ENCODE peak calls at places on chromosome 21, in eight cellular contexts. V, D, C, K, A, Y, R and W are unnamed samples. For H3K9me3 and H3K36me3, the result is how much of the 10 kb centered on the place peaks cover.

GRCh38 chr21:44931137-44931500 is 8.7 kb upstream of the SLX9 start:
- DNase-seq in K (peak), V (no peak), A (no peak), C (no peak), R (peak), Y (peak), D (peak), W (no peak)

GRCh38 chr21:37622755-37623543 is 256.4 kb downstream of the DYRK1A start:
- DNase-seq in K (no peak), V (no peak), A (no peak), C (no peak), D (no peak), Y (no peak), R (no peak), W (no peak)

GRCh38 chr21:26117324-26117971 is 53.1 kb downstream of the APP start:
- DNase-seq in C (no peak), K (no peak), V (no peak), A (no peak), D (peak), Y (no peak), R (no peak), W (no peak)

GRCh38 chr21:43907751-43908150 is 42.7 kb downstream of the AGPAT3 start:
- DNase-seq in Y (no peak), A (no peak), R (no peak), K (peak), D (no peak), C (no peak), V (no peak), W (no peak)

GRCh38 chr21:35529141-35529863 is 480.2 kb upstream of the RUNX1 start:
- DNase-seq in A (no peak), Y (no peak), V (no peak), R (peak), C (no peak), K (no peak), D (no peak), W (peak)

GRCh38 chr21:43339668-43340067 is 87.3 kb downstream of the SIK1 start:
- DNase-seq in R (no peak), Y (peak), C (no peak), A (no peak), K (no peak), D (no peak), V (no peak), W (no peak)

GRCh38 chr21:15170614-15171013 is 105.8 kb upstream of the NRIP1 start:
- DNase-seq in Y (no peak), C (no peak), R (no peak), K (no peak), D (no peak), V (no peak), A (no peak), W (no peak)

GRCh38 chr21:29144736-29145353 is 14.4 kb downstream of the MAP3K7CL start:
- DNase-seq in Y (peak), K (no peak), R (peak), D (peak), C (no peak), V (no peak), A (no peak), W (no peak)

GRCh38 chr21:36330904-36331303 is 10.9 kb downstream of the MORC3 start:
- DNase-seq in V (peak), K (no peak), C (no peak), A (peak), R (peak), D (peak), Y (peak), W (peak)

GRCh38 chr21:43341349-43342163 is 85.4 kb downstream of the SIK1 start:
- DNase-seq in D (no peak), V (no peak), Y (no peak), A (no peak), R (no peak), C (no peak), K (no peak), W (no peak)

GRCh38 chr21:28687571-28687970 is 305.1 kb downstream of the LTN1 start:
- DNase-seq in R (no peak), Y (peak), K (no peak), A (no peak), D (no peak), V (no peak), C (no peak), W (no peak)

GRCh38 chr21:42575111-42575510 is 61.5 kb downstream of the SLC37A1 start:
- DNase-seq in Y (no peak), R (no peak), D (no peak), K (no peak), V (peak), A (no peak), C (no peak), W (no peak)

GRCh38 chr21:42110691-42111469 is 39.8 kb downstream of the UMODL1 start:
- DNase-seq in C (no peak), A (no peak), R (no peak), V (no peak), Y (no peak), D (no peak), K (no peak), W (no peak)

GRCh38 chr21:14989359-14989758 is 75.4 kb downstream of the NRIP1 start:
- DNase-seq in Y (no peak), D (peak), C (no peak), K (no peak), A (no peak), V (no peak), R (peak), W (no peak)

GRCh38 chr21:44085491-44086321 is 21.5 kb upstream of the PWP2 start:
- DNase-seq in Y (no peak), K (peak), C (no peak), D (no peak), R (no peak), A (no peak), V (no peak), W (no peak)

GRCh38 chr21:29260461-29260860 is 38.3 kb upstream of the BACH1 start:
- DNase-seq in D (no peak), K (no peak), V (no peak), A (no peak), C (no peak), Y (peak), R (no peak), W (no peak)

GRCh38 chr21:37136261-37136660 is 63.2 kb downstream of the TTC3 start:
- DNase-seq in Y (no peak), D (no peak), V (no peak), A (no peak), K (no peak), C (no peak), R (no peak), W (no peak)

GRCh38 chr21:38447611-38448010 is 50.7 kb downstream of the ERG start:
- DNase-seq in A (no peak), K (no peak), R (no peak), C (no peak), D (no peak), Y (no peak), V (no peak), W (no peak)

GRCh38 chr21:43328171-43328570 is 98.8 kb downstream of the SIK1 start:
- DNase-seq in Y (no peak), R (no peak), D (no peak), V (no peak), K (no peak), A (no peak), C (no peak), W (no peak)

GRCh38 chr21:41222247-41223068 is 54.5 kb downstream of the BACE2 start:
- DNase-seq in Y (no peak), V (no peak), C (no peak), A (no peak), R (no peak), D (peak), K (no peak), W (no peak)

GRCh38 chr21:46637952-46638746 is 2.7 kb downstream of the PRMT2 start:
- DNase-seq in R (no peak), Y (peak), D (peak), C (no peak), V (no peak), A (no peak), K (no peak), W (no peak)
- H3K4me3 ChIP-seq in R (peak), Y (peak), D (peak), C (no peak), V (peak), A (no peak), K (no peak), W (no peak)

GRCh38 chr21:30710499-30710898 is 8.1 kb downstream of the KRTAP21-3 start:
- DNase-seq in K (no peak), R (no peak), V (no peak), A (no peak), D (no peak), C (no peak), Y (no peak), W (no peak)

GRCh38 chr21:30707409-30707808 is 11.2 kb downstream of the KRTAP21-3 start:
- DNase-seq in Y (no peak), A (no peak), C (no peak), V (no peak), D (no peak), R (no peak), K (no peak), W (no peak)
- H3K9me3 ChIP-seq in Y (under half), A (under half), C (under half), V (under half), D (under half), R (under half), K (under half), W (under half)

DNA sequence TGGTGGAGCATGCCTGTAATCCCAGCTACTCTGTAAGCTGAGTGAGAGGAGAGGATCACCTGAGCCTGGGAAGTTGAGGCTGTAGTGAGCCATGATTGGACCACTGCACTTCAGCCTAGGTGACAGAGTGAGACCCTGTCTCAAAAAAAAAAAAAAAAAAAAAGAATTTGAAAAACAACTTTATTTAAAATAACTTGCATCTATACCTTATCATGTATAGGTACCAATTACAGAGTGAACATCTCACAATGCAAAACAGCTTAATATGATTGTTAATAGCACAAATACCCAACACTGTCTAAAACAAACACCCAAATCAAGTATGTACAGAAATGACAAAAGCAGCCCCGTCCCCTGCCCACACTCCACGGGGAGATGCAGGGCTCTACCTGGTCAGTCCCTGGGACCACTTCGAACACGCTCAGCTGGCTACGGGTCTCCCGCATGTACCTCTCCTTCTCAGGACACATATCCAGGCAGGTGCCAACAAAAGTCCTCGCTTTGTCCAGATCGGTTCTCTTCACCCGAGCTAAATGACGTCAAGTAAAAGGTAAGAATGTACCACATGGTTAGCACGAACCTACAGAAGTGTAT is 10.5 kb downstream of the MCM3AP start:
- DNase-seq in K (no peak), Y (no peak), D (no peak), A (no peak), R (no peak), C (no peak), V (no peak), W (no peak)
- H3K36me3 ChIP-seq in K (under half), Y (half or more), D (half or more), A (under half), R (half or more), C (half or more), V (half or more), W (half or more)

DNA sequence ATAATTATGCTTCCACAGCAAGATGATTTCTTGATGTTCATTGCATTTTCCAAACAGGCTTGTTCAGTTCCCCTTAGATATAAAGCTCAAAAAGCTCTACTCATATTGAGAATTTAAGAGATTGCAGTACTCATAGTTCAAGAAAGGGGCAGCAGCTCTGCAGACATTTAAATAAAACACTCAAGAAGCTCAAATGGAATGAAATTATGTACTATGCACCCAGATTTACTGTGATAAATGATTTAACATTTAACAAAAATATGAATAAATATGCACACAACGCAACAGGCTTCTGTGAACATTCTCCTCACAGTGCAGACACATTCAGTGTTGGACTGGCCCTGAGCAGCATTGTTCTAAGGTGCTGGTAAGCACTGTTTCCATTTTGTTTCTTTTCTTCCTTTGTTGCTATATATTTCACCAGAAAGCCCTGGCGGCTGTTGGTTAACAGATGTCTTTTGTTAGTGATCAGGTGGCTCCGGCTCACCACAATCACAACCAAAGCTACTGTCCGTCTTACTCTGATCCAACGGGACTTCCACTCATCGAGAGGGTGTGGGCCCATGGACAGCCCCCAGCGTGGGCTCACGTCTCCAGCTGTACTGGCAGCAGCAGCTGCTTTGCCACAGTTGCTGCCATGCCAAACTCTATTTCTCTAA is 1440.3 kb downstream of the NCAM2 start:
- DNase-seq in V (no peak), C (no peak), Y (no peak), R (no peak), D (no peak), A (no peak), K (no peak), W (no peak)
- H3K4me3 ChIP-seq in V (no peak), C (no peak), Y (peak), R (no peak), D (no peak), A (no peak), K (no peak), W (no peak)

GRCh38 chr21:24367936-24368335 is 1239.3 kb downstream of the MRPL39 start:
- DNase-seq in D (no peak), R (peak), K (no peak), V (no peak), C (no peak), A (no peak), Y (peak), W (no peak)
- H3K9me3 ChIP-seq in D (under half), R (under half), K (under half), V (under half), C (under half), A (under half), Y (under half), W (under half)